ENCODE peak calls at places on chromosome 17, in four cellular contexts. G, K, N and Q are unnamed samples.

GRCh38 chr17:44792276-44792675 is 33.5 kb downstream of the ADAM11 start:
- DNase-seq in K (no peak), G (no peak), N (peak; percentile 58), Q (no peak)

GRCh38 chr17:14299261-14300093 is 1.4 kb upstream of the HS3ST3B1 start:
- DNase-seq in K (no peak), G (no peak), N (peak; percentile 47), Q (no peak)

GRCh38 chr17:72529386-72529785 is 408.6 kb downstream of the SOX9 start:
- DNase-seq in N (peak; percentile 76), G (no peak), K (no peak), Q (no peak)

GRCh38 chr17:9907883-9908648 is 3.0 kb upstream of the RCVRN start:
- DNase-seq in K (no peak), G (no peak), N (peak; percentile 52), Q (no peak)

GRCh38 chr17:77847211-77848085 is 111.1 kb upstream of the TNRC6C start:
- DNase-seq in N (no peak), G (no peak), K (no peak), Q (no peak)

GRCh38 chr17:62892069-62892675 is 73.9 kb upstream of the TANC2 start:
- DNase-seq in G (no peak), K (no peak), N (no peak), Q (no peak)

GRCh38 chr17:19313746-19314651 is 48.5 kb downstream of the B9D1 start:
- DNase-seq in G (no peak), N (no peak), K (no peak), Q (no peak)

GRCh38 chr17:31888124-31888523 is 13.4 kb downstream of the UTP6 start:
- DNase-seq in N (no peak), G (no peak), K (no peak), Q (no peak)

GRCh38 chr17:73480740-73481139 is 163.5 kb downstream of the SDK2 start:
- DNase-seq in K (no peak), N (no peak), G (no peak), Q (no peak)

GRCh38 chr17:311119-311848 is 41.3 kb downstream of the RPH3AL start:
- DNase-seq in N (no peak), G (no peak), K (no peak), Q (no peak)

GRCh38 chr17:12024332-12024731 is 3.7 kb downstream of the MAP2K4 start:
- DNase-seq in K (peak; percentile 66), G (peak; percentile 19), N (peak; percentile 87), Q (peak; percentile 78)

GRCh38 chr17:64739316-64740058 is 77.4 kb upstream of the SMURF2 start:
- DNase-seq in N (peak; percentile 79), G (no peak), K (no peak), Q (no peak)